ENCODE peak calls at places on chromosomes 4 and X, in four cellular contexts. O is fibroblast of pulmonary artery, R is nephron progenitor cell, E is lower lobe of right lung. L is an unnamed sample.

GRCh38 chrX:101658661-101659477 is 781 bp downstream of the ARMCX2 start:
- DNase-seq in O (peak), R (peak), E (peak), L (peak)

GRCh38 chr4:87032884-87033533 is 98.2 kb downstream of the AFF1 start:
- DNase-seq in O (peak), R (no peak), E (no peak), L (no peak)

GRCh38 chr4:19945979-19946380 is 305.7 kb upstream of the SLIT2 start:
- DNase-seq in O (peak), R (no peak), E (no peak), L (no peak)

GRCh38 chrX:98357146-98357545 is 1473.4 kb downstream of the RPA4 start:
- DNase-seq in O (no peak), R (no peak), E (no peak), L (no peak)

GRCh38 chrX:13750204-13750603 is 15.7 kb downstream of the OFD1 start:
- DNase-seq in O (peak), R (no peak), E (no peak), L (peak)

GRCh38 chr4:7647932-7648812 is 213.4 kb upstream of the PSAPL1 start:
- DNase-seq in O (peak), R (no peak), E (no peak), L (no peak)

GRCh38 chrX:140507982-140508305 is 3.1 kb upstream of the SOX3 start:
- DNase-seq in O (no peak), R (peak), E (peak), L (peak)

GRCh38 chrX:133776072-133776471 is 209.3 kb downstream of the GPC3 start:
- DNase-seq in O (no peak), R (peak), E (peak), L (peak)

GRCh38 chrX:25144043-25144940 is 128.5 kb upstream of the ARX start:
- DNase-seq in O (peak), R (peak), E (peak), L (peak)

GRCh38 chr4:123399638-123400358 is 3.2 kb downstream of the SPRY1 start:
- DNase-seq in O (peak), R (no peak), E (no peak), L (no peak)

GRCh38 chr4:123396294-123397275 is at the start of gene SPRY1:
- DNase-seq in O (peak), R (peak), E (peak), L (peak)

GRCh38 chr4:123397276-123398150 is 918 bp downstream of the SPRY1 start:
- DNase-seq in O (peak), R (peak), E (peak), L (peak)

GRCh38 chr4:123398151-123398802 is 1.7 kb downstream of the SPRY1 start:
- DNase-seq in O (peak), R (peak), E (peak), L (peak)

GRCh38 chr4:123398803-123399637 is 2.4 kb downstream of the SPRY1 start:
- DNase-seq in O (peak), R (peak), E (peak), L (peak)
- TF ChIP-seq CTCF in O (peak), R (no peak), E (no peak), L (peak)

GRCh38 chrX:114162068-114162735 is 421.7 kb upstream of the HTR2C start:
- DNase-seq in O (no peak), R (peak), E (no peak), L (no peak)
- TF ChIP-seq CTCF in O (peak), R (no peak), E (no peak), L (peak)

DNA sequence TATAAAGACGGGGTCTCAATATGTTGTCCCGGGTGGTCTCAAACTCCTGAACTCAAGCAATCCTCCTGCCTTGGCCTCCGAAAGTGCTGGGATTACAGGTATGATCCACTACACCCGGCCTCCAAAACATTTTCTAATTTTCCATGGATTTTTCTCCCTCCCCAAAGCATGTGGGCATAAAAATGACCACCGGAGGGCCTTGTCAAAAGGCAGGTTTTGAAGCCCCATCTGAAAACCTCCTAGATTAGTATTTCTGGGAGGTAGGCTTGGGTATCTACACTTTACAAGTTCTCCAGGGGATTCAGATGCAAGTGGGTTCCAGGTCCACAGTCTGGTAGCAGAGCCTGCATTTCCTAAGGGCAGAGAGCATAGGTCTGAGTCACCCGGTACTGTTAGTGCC is 1.4 kb upstream of the GPR173 start:
- DNase-seq in O (peak), R (no peak), E (no peak), L (peak)
- TF ChIP-seq CTCF in O (peak), R (peak), E (no peak), L (peak)

DNA sequence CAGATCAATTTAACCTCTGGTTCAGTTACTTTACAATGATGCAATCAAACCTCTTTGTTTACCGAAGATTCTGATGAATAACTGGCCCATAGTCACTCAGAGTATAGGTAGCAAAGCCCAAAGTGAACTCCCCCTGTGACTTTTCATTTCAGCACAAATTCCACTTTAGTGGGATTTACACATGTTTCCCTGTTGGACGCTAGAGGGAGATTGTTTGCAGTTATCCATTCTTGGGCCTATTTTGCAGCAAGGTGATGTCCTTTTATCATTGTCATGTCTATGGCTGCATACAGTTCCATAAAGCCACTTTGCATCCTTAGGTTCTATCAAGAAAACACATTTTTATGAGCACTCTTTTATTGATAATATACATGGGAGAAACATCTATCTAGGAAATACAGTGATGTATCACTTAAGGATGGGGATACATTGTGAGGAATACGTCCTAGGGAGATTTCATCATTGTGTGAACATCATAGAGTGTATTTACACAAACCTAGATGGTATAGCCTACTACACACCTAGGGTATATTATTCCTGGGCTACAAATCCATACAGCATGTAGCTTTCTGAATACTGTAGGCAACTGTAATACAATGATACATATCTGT is 14.5 kb upstream of the DKK2 start:
- DNase-seq in O (no peak), R (no peak), E (no peak), L (no peak)
- TF ChIP-seq CTCF in O (peak), R (peak), E (peak), L (peak)

DNA sequence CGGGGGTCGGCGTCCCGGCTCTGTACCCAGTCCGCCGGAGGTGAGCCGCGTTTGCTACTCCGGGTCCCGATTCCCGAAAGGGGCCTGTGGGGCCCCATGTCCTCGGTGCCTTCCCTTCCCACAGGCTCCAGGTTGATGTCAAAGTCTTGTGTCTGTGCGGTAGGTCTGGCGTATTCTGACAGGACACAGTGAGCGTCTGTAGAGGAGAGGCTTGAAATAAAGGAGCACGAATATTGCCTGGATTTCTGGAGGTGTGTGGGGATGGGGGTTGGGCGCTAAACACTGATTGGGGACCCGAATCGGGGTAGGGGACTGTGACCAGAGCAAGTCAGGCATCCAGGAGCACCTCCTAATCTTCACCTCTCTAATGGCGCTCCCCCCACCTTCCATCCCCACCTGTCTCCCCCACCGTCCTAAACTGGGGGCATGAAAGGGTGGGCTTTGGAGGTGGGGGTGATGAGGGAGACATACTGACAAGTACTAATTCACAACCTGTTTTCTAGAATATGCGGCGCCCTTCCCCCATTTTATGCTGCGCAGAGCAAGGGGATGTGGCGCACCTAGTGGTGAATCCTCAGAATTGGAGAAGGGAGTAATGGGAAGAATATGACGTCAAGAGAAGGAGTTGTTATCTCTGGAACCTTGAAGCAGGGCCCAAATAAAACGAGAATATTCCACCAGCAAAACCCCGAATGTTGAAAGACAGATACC is 874 bp downstream of the GPRASP2 start:
- DNase-seq in O (peak), R (peak), E (peak), L (peak)
- TF ChIP-seq CTCF in O (peak), R (peak), E (peak), L (peak)

DNA sequence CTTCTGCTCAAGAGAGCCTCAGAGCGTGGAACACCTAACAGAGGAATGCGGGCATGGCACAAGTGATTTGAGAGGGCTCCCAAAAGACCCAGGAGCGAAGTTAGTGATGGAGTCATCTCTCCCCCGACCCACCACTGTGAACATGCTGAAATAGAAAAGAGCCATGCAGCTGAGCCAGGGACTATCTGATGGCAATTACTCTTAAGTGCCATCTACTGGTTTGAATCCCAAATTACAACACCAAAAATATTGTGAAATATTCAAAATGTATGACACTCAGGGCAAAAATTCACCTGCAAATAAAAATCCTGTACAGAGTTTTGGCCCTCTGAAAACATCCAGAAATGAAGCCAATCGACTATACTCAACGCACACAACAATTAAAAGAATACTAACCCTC is 2038.9 kb upstream of the ADGRL3 start:
- DNase-seq in O (no peak), R (no peak), E (no peak), L (no peak)
- TF ChIP-seq CTCF in O (no peak), R (no peak), E (no peak), L (peak)

GRCh38 chr4:175657571-175657970 is 154.5 kb downstream of the GPM6A start:
- DNase-seq in O (no peak), R (no peak), E (no peak), L (no peak)
- TF ChIP-seq CTCF in O (no peak), R (no peak), E (no peak), L (no peak)

GRCh38 chrX:130999360-130999759 is 58.8 kb upstream of the ARHGAP36 start:
- DNase-seq in O (no peak), R (no peak), E (no peak), L (no peak)
- TF ChIP-seq CTCF in O (no peak), R (no peak), E (no peak), L (no peak)

GRCh38 chr4:15735531-15735930 is 32.7 kb downstream of the BST1 start:
- DNase-seq in O (no peak), R (no peak), E (no peak), L (no peak)

GRCh38 chr4:15740764-15741404 is 37.2 kb upstream of the CD38 start:
- DNase-seq in O (no peak), R (no peak), E (no peak), L (no peak)

GRCh38 chr4:15736514-15737050 is 33.7 kb downstream of the BST1 start:
- DNase-seq in O (no peak), R (no peak), E (no peak), L (no peak)

GRCh38 chr4:15738877-15739276 is 36.0 kb downstream of the BST1 start:
- DNase-seq in O (no peak), R (no peak), E (no peak), L (no peak)

GRCh38 chr4:15737255-15737654 is 34.4 kb downstream of the BST1 start:
- DNase-seq in O (no peak), R (no peak), E (no peak), L (no peak)
- TF ChIP-seq CTCF in O (no peak), R (no peak), E (no peak), L (no peak)

GRCh38 chr4:125316781-125317525 is 2.2 kb downstream of the FAT4 start:
- DNase-seq in O (peak), R (peak), E (peak), L (peak)

GRCh38 chr4:125315571-125316390 is 1.0 kb downstream of the FAT4 start:
- DNase-seq in O (peak), R (peak), E (peak), L (peak)

GRCh38 chr4:125316391-125316780 is 1.6 kb downstream of the FAT4 start:
- DNase-seq in O (peak), R (peak), E (peak), L (peak)

GRCh38 chr4:125319311-125319710 is 4.6 kb downstream of the FAT4 start:
- DNase-seq in O (peak), R (no peak), E (no peak), L (no peak)

DNA sequence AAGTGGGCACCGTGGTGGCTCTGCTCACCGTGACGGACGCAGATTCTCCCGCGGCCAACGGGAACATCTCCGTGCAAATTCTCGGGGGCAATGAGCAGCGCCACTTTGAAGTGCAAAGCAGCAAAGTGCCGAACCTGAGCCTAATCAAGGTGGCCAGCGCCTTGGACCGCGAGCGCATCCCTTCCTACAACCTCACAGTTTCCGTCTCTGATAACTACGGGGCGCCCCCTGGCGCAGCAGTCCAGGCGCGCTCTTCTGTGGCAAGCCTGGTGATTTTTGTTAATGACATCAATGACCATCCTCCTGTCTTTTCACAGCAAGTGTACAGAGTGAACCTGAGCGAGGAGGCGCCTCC is 2.7 kb downstream of the FAT4 start:
- DNase-seq in O (peak), R (peak), E (peak), L (peak)
- TF ChIP-seq CTCF in O (peak), R (peak), E (peak), L (peak)

L was measured in SK-N-SH.